ENCODE peak calls at places on chromosomes 11 and 22, in five cellular contexts. Z is sigmoid colon, X is prostate gland, V is breast epithelium, J is transverse colon. O is an unnamed sample.

GRCh38 chr22:49937758-49938564 is 19.5 kb downstream of the CRELD2 start:
- DNase-seq in Z (no peak), X (no peak), V (no peak), J (no peak), O (no peak)

GRCh38 chr11:16867097-16867496 is 128.7 kb downstream of the C11orf58 start:
- DNase-seq in Z (no peak), X (no peak), V (no peak), J (no peak), O (no peak)

GRCh38 chr11:2088284-2088683 is 50.9 kb downstream of the IGF2 start:
- DNase-seq in Z (peak; percentile 4), X (no peak), V (peak; percentile 7), J (no peak), O (no peak)

GRCh38 chr22:25692965-25693565 is 48.9 kb upstream of the MYO18B start:
- DNase-seq in Z (no peak), X (no peak), V (no peak), J (no peak), O (no peak)

GRCh38 chr11:58165504-58166106 is 23.3 kb upstream of the OR9Q2 start:
- DNase-seq in Z (no peak), X (peak; percentile 65), V (no peak), J (peak; percentile 23), O (no peak)

GRCh38 chr22:43812149-43812842 is at the start of gene EFCAB6:
- DNase-seq in Z (peak; percentile 96), X (peak; percentile 93), V (peak; percentile 90), J (peak; percentile 95), O (peak; percentile 89)

GRCh38 chr22:42646569-42647525 is 2.3 kb downstream of the CYB5R3 start:
- DNase-seq in Z (no peak), X (peak; percentile 88), V (peak; percentile 55), J (peak; percentile 61), O (peak; percentile 21)

GRCh38 chr22:44111562-44112155 is 69.1 kb upstream of the PARVG start:
- DNase-seq in Z (no peak), X (no peak), V (no peak), J (no peak), O (no peak)

GRCh38 chr11:126101930-126102283 is 39.2 kb upstream of the CDON start:
- DNase-seq in Z (no peak), X (no peak), V (no peak), J (no peak), O (no peak)

GRCh38 chr22:27810566-27810965 is 9.0 kb upstream of the MN1 start:
- DNase-seq in Z (peak; percentile 93), X (peak; percentile 27), V (peak; percentile 40), J (peak; percentile 47), O (no peak)

GRCh38 chr11:113384551-113384950 is 3.0 kb upstream of the ANKK1 start:
- DNase-seq in Z (no peak), X (peak; percentile 88), V (peak; percentile 93), J (no peak), O (no peak)

GRCh38 chr11:1823376-1824220 is 11.2 kb upstream of the SYT8 start:
- DNase-seq in Z (no peak), X (no peak), V (no peak), J (no peak), O (no peak)

GRCh38 chr11:86069408-86070086 is 663 bp upstream of the PICALM start:
- DNase-seq in Z (peak; percentile 67), X (peak; percentile 11), V (peak; percentile 46), J (peak; percentile 26), O (no peak)

GRCh38 chr11:129061466-129062194 is 119.0 kb upstream of the TP53AIP1 start:
- DNase-seq in Z (no peak), X (no peak), V (no peak), J (no peak), O (no peak)

GRCh38 chr11:69342588-69343330 is 48.8 kb downstream of the MYEOV start:
- DNase-seq in Z (no peak), X (no peak), V (peak; percentile 7), J (no peak), O (no peak)

GRCh38 chr22:29268511-29269229 is 602 bp downstream of the EWSR1 start:
- DNase-seq in Z (peak; percentile 87), X (peak; percentile 24), V (peak; percentile 42), J (peak; percentile 60), O (no peak)

GRCh38 chr22:35070451-35071093 is 4.6 kb downstream of the ISX start:
- DNase-seq in Z (no peak), X (no peak), V (no peak), J (no peak), O (no peak)

GRCh38 chr22:23180301-23180892 is at the start of gene BCR:
- DNase-seq in Z (peak; percentile 89), X (peak; percentile 58), V (no peak), J (peak; percentile 82), O (peak; percentile 87)

GRCh38 chr11:68584097-68584496 is 100.2 kb upstream of the GAL start:
- DNase-seq in Z (no peak), X (no peak), V (no peak), J (peak; percentile 40), O (peak; percentile 37)

GRCh38 chr11:128814856-128815705 is 52.0 kb downstream of the KCNJ1 start:
- DNase-seq in Z (peak; percentile 82), X (no peak), V (peak; percentile 63), J (peak; percentile 19), O (no peak)

GRCh38 chr11:77090373-77091111 is 12.1 kb upstream of the OMP start:
- DNase-seq in Z (peak; percentile 63), X (no peak), V (no peak), J (peak; percentile 55), O (no peak)

GRCh38 chr11:67820079-67820478 is 145.7 kb upstream of the ALDH3B2 start:
- DNase-seq in Z (no peak), X (no peak), V (no peak), J (no peak), O (no peak)

GRCh38 chr11:35688023-35688422 is 25.4 kb downstream of the TRIM44 start:
- DNase-seq in Z (no peak), X (no peak), V (no peak), J (no peak), O (no peak)

GRCh38 chr11:66268953-66269906 is 791 bp downstream of the RAB1B start:
- DNase-seq in Z (no peak), X (no peak), V (no peak), J (no peak), O (no peak)
- TF ChIP-seq POLR2A in Z (no peak), X (no peak), V (no peak), J (no peak), O (no peak)

DNA sequence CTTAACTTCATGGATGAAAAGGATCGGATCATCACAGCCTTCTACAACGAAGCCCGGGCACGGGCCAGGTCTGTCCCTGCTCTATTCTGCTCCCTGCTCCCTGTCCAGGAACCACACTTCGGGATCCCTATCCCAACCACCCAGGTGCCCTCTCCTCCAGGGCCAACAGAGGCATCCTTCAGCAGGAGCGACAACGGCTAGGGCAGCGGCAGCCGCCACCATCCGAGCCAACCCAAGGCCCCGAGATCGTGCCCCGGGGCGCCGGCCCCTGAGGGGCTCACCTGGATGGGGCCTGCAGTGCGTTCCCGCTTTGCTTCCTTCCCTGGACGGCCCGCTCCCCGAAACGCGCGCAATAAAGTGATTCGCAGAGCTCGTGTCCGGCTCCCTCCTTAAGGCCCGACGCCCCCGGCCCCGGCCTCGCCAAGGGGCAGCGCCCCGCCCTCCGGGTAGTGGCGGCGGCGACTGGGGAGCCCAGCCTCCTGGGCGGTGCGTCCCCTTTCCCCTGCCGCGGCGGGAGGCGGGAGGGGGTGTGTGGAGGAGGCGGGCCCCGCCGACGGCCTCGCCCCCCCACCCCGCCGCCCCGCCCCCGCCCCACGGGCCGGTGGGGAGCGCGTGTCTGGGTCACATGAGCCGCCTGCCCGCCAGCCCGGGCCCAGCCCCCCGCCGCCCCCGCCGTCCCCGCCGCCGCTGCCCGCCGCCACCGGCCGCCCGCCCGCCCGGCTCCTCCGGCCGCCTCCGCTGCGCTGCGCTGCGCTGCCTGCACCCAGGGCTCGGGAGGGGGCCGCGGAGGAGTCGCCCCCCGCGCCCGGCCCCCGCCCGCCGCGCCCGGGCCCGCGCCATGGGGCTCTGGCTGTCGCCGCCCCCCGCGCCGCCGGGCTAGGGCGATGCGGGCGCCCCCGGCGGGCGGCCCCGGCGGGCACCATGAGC is at the start of gene VEGFB:
- DNase-seq in Z (peak; percentile 91), X (peak; percentile 65), V (no peak), J (peak; percentile 86), O (peak; percentile 77)
- TF ChIP-seq POLR2AphosphoS5 in Z (peak; percentile 66), X (peak; percentile 44), V (peak; percentile 32), J (no peak), O (no peak)

GRCh38 chr22:32802291-32802826 is 854 bp downstream of the TIMP3 start:
- DNase-seq in Z (no peak), X (no peak), V (no peak), J (no peak), O (no peak)

GRCh38 chr22:32803020-32803758 is 1.7 kb downstream of the TIMP3 start:
- DNase-seq in Z (peak; percentile 72), X (no peak), V (no peak), J (no peak), O (no peak)

GRCh38 chr22:32801001-32801435 is 487 bp upstream of the TIMP3 start:
- DNase-seq in Z (no peak), X (no peak), V (no peak), J (no peak), O (no peak)

GRCh38 chr22:32800158-32800557 is 1.3 kb upstream of the TIMP3 start:
- DNase-seq in Z (peak; percentile 82), X (no peak), V (no peak), J (no peak), O (no peak)

DNA sequence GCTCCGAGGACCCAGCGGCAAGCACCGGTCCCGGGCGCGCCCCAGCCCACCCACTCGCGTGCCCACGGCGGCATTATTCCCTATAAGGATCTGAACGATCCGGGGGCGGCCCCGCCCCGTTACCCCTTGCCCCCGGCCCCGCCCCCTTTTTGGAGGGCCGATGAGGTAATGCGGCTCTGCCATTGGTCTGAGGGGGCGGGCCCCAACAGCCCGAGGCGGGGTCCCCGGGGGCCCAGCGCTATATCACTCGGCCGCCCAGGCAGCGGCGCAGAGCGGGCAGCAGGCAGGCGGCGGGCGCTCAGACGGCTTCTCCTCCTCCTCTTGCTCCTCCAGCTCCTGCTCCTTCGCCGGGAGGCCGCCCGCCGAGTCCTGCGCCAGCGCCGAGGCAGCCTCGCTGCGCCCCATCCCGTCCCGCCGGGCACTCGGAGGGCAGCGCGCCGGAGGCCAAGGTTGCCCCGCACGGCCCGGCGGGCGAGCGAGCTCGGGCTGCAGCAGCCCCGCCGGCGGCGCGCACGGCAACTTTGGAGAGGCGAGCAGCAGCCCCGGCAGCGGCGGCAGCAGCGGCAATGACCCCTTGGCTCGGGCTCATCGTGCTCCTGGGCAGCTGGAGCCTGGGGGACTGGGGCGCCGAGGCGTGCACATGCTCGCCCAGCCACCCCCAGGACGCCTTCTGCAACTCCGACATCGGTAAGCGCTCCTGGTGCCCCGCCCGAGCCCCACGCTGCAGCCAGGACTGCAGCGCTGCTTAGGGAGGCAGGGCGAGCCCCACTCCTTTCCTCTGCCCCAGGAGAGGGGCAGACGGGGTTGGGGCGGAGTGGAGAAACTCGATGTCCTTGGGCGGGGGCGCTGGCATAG is at the start of gene TIMP3:
- DNase-seq in Z (peak; percentile 96), X (peak; percentile 74), V (peak; percentile 82), J (peak; percentile 74), O (no peak)
- TF ChIP-seq POLR2A in Z (peak; percentile 84), X (peak; percentile 88), V (peak; percentile 55), J (peak; percentile 80), O (no peak)

DNA sequence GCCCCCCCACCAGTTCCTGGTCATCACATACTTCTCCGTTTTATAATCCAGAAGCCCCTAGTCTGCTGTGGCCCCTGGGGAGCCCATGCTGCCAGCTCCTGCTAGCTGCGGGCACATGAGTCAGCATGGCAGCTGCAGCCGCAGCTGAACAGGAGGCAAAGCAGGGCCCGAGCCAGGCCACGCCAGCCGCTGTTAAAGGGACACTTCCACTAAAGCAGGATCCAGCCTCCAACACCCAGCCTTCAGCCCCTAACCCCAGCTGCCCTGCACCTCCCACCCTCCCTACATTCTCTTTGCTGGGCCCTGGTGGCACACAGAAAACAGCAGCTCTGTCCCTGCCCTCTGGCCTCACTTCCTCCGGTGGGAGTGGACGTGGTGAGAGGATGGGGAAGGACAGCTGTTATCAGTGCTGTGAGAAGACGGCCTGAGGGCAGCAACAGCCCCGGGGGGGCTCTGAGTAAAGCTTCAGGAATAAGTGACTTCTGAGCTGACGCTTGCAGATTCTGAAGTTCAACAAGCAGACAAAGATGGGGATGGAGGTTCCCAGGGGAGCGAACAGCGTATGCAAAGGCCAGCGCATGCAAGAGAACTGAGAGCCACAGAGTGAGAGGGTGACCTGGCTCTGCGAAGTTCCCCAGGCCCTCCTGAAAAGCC is 688 bp upstream of the LRRC74B start:
- DNase-seq in Z (no peak), X (no peak), V (no peak), J (no peak), O (no peak)
- TF ChIP-seq POLR2AphosphoS5 in Z (no peak), X (no peak), V (no peak), J (no peak), O (no peak)